ENCODE peak calls at places on chromosomes 7 and 10, in four cellular contexts. F is A172, C is SHP77 treated with DMSO at 0.1 percent for 48 hours, P is RPMI8226. Q is an unnamed sample.

GRCh38 chr7:26574476-26574875 is 282.8 kb downstream of the SNX10 start:
- DNase-seq in F (peak), C (no peak), P (no peak), Q (no peak)

GRCh38 chr10:38045129-38045528 is 34.7 kb downstream of the ZNF33A start:
- DNase-seq in C (no peak), P (no peak), F (no peak), Q (no peak)

GRCh38 chr7:412731-413356 is 106.8 kb downstream of the PDGFA start:
- DNase-seq in F (no peak), C (no peak), P (no peak), Q (no peak)

GRCh38 chr7:138214926-138215325 is 138.7 kb downstream of the AKR1D1 start:
- DNase-seq in F (no peak), P (no peak), C (no peak), Q (no peak)

GRCh38 chr10:97075961-97076525 is 109.7 kb downstream of the SLIT1 start:
- DNase-seq in P (no peak), F (no peak), C (no peak), Q (no peak)

GRCh38 chr10:42951486-42952251 is 125.2 kb upstream of the RET start:
- DNase-seq in F (no peak), P (no peak), C (no peak), Q (no peak)

GRCh38 chr7:2958416-2959342 is 85.0 kb downstream of the CARD11 start:
- DNase-seq in F (no peak), P (no peak), C (no peak), Q (no peak)

GRCh38 chr10:103547391-103547946 is 54.0 kb downstream of the NEURL1 start:
- DNase-seq in F (no peak), P (no peak), C (no peak), Q (no peak)

GRCh38 chr10:108132303-108132702 is 967.8 kb upstream of the SORCS1 start:
- DNase-seq in F (peak), C (no peak), P (no peak), Q (no peak)

GRCh38 chr10:112915590-112916572 is 34.2 kb upstream of the TCF7L2 start:
- DNase-seq in C (no peak), F (peak), P (no peak), Q (no peak)

GRCh38 chr10:12388671-12389070 is 39.3 kb downstream of the CAMK1D start:
- DNase-seq in F (no peak), P (no peak), C (peak), Q (no peak)